ENCODE peak calls at places on chromosome 13, in seven cellular contexts. One of them, this sample, is unnamed.
A peak's percentile ranks its signal among the peaks of the same experiment; 100 is the strongest.

GRCh38 chr13:90084684-90085290 is 1262.7 kb upstream of the MIR17HG start:
- DNase-seq in H1: no peak
- DNase-seq in mesendoderm: no peak
- DNase-seq in H9: no peak
- DNase-seq in IMR-90: no peak
- DNase-seq in neuronal stem cell: no peak
- DNase-seq in trophoblast cell: no peak
- DNase-seq in this sample: peak; percentile 13

GRCh38 chr13:50801087-50801931 is 42.2 kb downstream of the DLEU7 start:
- DNase-seq in neuronal stem cell: peak; percentile 76
- DNase-seq in mesendoderm: peak; percentile 81
- DNase-seq in H1: peak; percentile 25
- DNase-seq in H9: peak; percentile 64
- DNase-seq in trophoblast cell: peak; percentile 72
- DNase-seq in IMR-90: peak; percentile 72
- DNase-seq in this sample: peak; percentile 76

GRCh38 chr13:20848203-20848602 is 54.3 kb downstream of the XPO4 start:
- DNase-seq in H1: no peak
- DNase-seq in mesendoderm: peak; percentile 22
- DNase-seq in H9: no peak
- DNase-seq in IMR-90: no peak
- DNase-seq in trophoblast cell: peak; percentile 29
- DNase-seq in neuronal stem cell: no peak
- DNase-seq in this sample: no peak

GRCh38 chr13:27691207-27691606 is 69.5 kb downstream of the POLR1D start:
- DNase-seq in trophoblast cell: no peak
- DNase-seq in H1: no peak
- DNase-seq in mesendoderm: peak; percentile 5
- DNase-seq in H9: no peak
- DNase-seq in neuronal stem cell: no peak
- DNase-seq in IMR-90: no peak
- DNase-seq in this sample: no peak

GRCh38 chr13:81773263-81773662 is 1432.3 kb upstream of the SPRY2 start:
- DNase-seq in neuronal stem cell: no peak
- DNase-seq in H1: no peak
- DNase-seq in trophoblast cell: no peak
- DNase-seq in mesendoderm: no peak
- DNase-seq in IMR-90: no peak
- DNase-seq in H9: no peak
- DNase-seq in this sample: no peak

GRCh38 chr13:27043013-27043412 is 128.6 kb downstream of the USP12 start:
- DNase-seq in IMR-90: peak; percentile 98
- DNase-seq in H1: peak; percentile 19
- DNase-seq in trophoblast cell: peak; percentile 70
- DNase-seq in mesendoderm: peak; percentile 76
- DNase-seq in neuronal stem cell: no peak
- DNase-seq in H9: no peak
- DNase-seq in this sample: peak; percentile 98

GRCh38 chr13:78603240-78603947 is at the start of gene POU4F1:
- DNase-seq in neuronal stem cell: peak; percentile 81
- DNase-seq in trophoblast cell: peak; percentile 45
- DNase-seq in mesendoderm: peak; percentile 88
- DNase-seq in H1: no peak
- DNase-seq in IMR-90: peak; percentile 11
- DNase-seq in H9: peak; percentile 93
- DNase-seq in this sample: no peak

GRCh38 chr13:57996717-57997116 is 365.2 kb downstream of the PCDH17 start:
- DNase-seq in H1: no peak
- DNase-seq in trophoblast cell: peak; percentile 94
- DNase-seq in neuronal stem cell: no peak
- DNase-seq in mesendoderm: no peak
- DNase-seq in H9: no peak
- DNase-seq in IMR-90: no peak
- DNase-seq in this sample: peak; percentile 57

GRCh38 chr13:46947425-46948191 is 50.8 kb upstream of the HTR2A start:
- DNase-seq in trophoblast cell: no peak
- DNase-seq in H9: peak; percentile 46
- DNase-seq in IMR-90: no peak
- DNase-seq in neuronal stem cell: no peak
- DNase-seq in H1: peak; percentile 17
- DNase-seq in mesendoderm: peak; percentile 51
- DNase-seq in this sample: no peak

GRCh38 chr13:43261018-43261417 is 237.6 kb downstream of the DNAJC15 start:
- DNase-seq in mesendoderm: no peak
- DNase-seq in H1: no peak
- DNase-seq in trophoblast cell: peak; percentile 75
- DNase-seq in H9: no peak
- DNase-seq in IMR-90: peak; percentile 90
- DNase-seq in neuronal stem cell: no peak
- DNase-seq in this sample: peak; percentile 30

GRCh38 chr13:111153977-111154332 is 38.8 kb downstream of the ARHGEF7 start:
- DNase-seq in IMR-90: no peak
- DNase-seq in trophoblast cell: peak; percentile 78
- DNase-seq in H1: no peak
- DNase-seq in neuronal stem cell: no peak
- DNase-seq in H9: no peak
- DNase-seq in mesendoderm: no peak
- DNase-seq in this sample: peak; percentile 65

GRCh38 chr13:91346848-91347211 is 657 bp upstream of the MIR17HG start:
- DNase-seq in IMR-90: no peak
- DNase-seq in H1: no peak
- DNase-seq in H9: peak; percentile 38
- DNase-seq in mesendoderm: peak; percentile 64
- DNase-seq in neuronal stem cell: peak; percentile 14
- DNase-seq in trophoblast cell: peak; percentile 17
- DNase-seq in this sample: peak; percentile 35

GRCh38 chr13:112249644-112250610 is 126.2 kb upstream of the SPACA7 start:
- DNase-seq in trophoblast cell: no peak
- DNase-seq in neuronal stem cell: no peak
- DNase-seq in mesendoderm: peak; percentile 13
- DNase-seq in IMR-90: no peak
- DNase-seq in H1: no peak
- DNase-seq in H9: peak; percentile 28
- DNase-seq in this sample: no peak

GRCh38 chr13:27493981-27494380 is 43.6 kb upstream of the MTIF3 start:
- DNase-seq in mesendoderm: no peak
- DNase-seq in trophoblast cell: no peak
- DNase-seq in H9: no peak
- DNase-seq in H1: no peak
- DNase-seq in IMR-90: no peak
- DNase-seq in neuronal stem cell: no peak
- DNase-seq in this sample: no peak

GRCh38 chr13:49995535-49996165 is 1.2 kb upstream of the TRIM13 start:
- DNase-seq in H1: no peak
- DNase-seq in neuronal stem cell: no peak
- DNase-seq in H9: no peak
- DNase-seq in trophoblast cell: peak; percentile 17
- DNase-seq in IMR-90: no peak
- DNase-seq in mesendoderm: peak; percentile 41
- DNase-seq in this sample: peak; percentile 29

GRCh38 chr13:76338003-76338402 is 548.2 kb downstream of the KCTD12 start:
- DNase-seq in mesendoderm: no peak
- DNase-seq in H1: no peak
- DNase-seq in H9: no peak
- DNase-seq in IMR-90: no peak
- DNase-seq in neuronal stem cell: no peak
- DNase-seq in trophoblast cell: no peak
- DNase-seq in this sample: no peak

GRCh38 chr13:76336889-76337844 is 549.0 kb downstream of the KCTD12 start:
- DNase-seq in mesendoderm: no peak
- DNase-seq in neuronal stem cell: no peak
- DNase-seq in H9: no peak
- DNase-seq in H1: no peak
- DNase-seq in trophoblast cell: no peak
- DNase-seq in IMR-90: no peak
- DNase-seq in this sample: peak; percentile 14

GRCh38 chr13:76339649-76340048 is 546.6 kb downstream of the KCTD12 start:
- DNase-seq in H1: no peak
- DNase-seq in trophoblast cell: no peak
- DNase-seq in IMR-90: no peak
- DNase-seq in mesendoderm: no peak
- DNase-seq in H9: no peak
- DNase-seq in neuronal stem cell: no peak
- DNase-seq in this sample: no peak

GRCh38 chr13:76331948-76332712 is 554.1 kb downstream of the KCTD12 start:
- DNase-seq in IMR-90: peak; percentile 56
- DNase-seq in H9: no peak
- DNase-seq in mesendoderm: no peak
- DNase-seq in H1: no peak
- DNase-seq in trophoblast cell: peak; percentile 22
- DNase-seq in neuronal stem cell: no peak
- DNase-seq in this sample: peak; percentile 44

GRCh38 chr13:76335463-76335862 is 550.7 kb downstream of the KCTD12 start:
- DNase-seq in IMR-90: no peak
- DNase-seq in H1: no peak
- DNase-seq in H9: no peak
- DNase-seq in trophoblast cell: no peak
- DNase-seq in neuronal stem cell: no peak
- DNase-seq in mesendoderm: no peak
- DNase-seq in this sample: no peak
- H3K18ac ChIP-seq in IMR-90: no peak overlapping the region
- H3K18ac ChIP-seq in H1: no peak overlapping the region
- H3K18ac ChIP-seq in H9: no peak overlapping the region
- H3K18ac ChIP-seq in trophoblast cell: no peak overlapping the region
- H3K18ac ChIP-seq in neuronal stem cell: no peak overlapping the region
- H3K18ac ChIP-seq in mesendoderm: no peak overlapping the region
- H3K18ac ChIP-seq in this sample: no peak overlapping the region

GRCh38 chr13:100514788-100515409 is 73.7 kb downstream of the GGACT start:
- DNase-seq in H9: peak; percentile 82
- DNase-seq in neuronal stem cell: peak; percentile 72
- DNase-seq in IMR-90: peak; percentile 75
- DNase-seq in trophoblast cell: peak; percentile 80
- DNase-seq in H1: no peak
- DNase-seq in mesendoderm: peak; percentile 76
- DNase-seq in this sample: peak; percentile 72
- H3K18ac ChIP-seq in H9: no peak overlapping the region
- H3K18ac ChIP-seq in neuronal stem cell: no peak overlapping the region
- H3K18ac ChIP-seq in IMR-90: no peak overlapping the region
- H3K18ac ChIP-seq in trophoblast cell: no peak overlapping the region
- H3K18ac ChIP-seq in H1: no peak overlapping the region
- H3K18ac ChIP-seq in mesendoderm: no peak overlapping the region
- H3K18ac ChIP-seq in this sample: no peak overlapping the region

GRCh38 chr13:93872376-93872775 is 607.1 kb downstream of the DCT start:
- DNase-seq in H1: no peak
- DNase-seq in neuronal stem cell: no peak
- DNase-seq in IMR-90: no peak
- DNase-seq in H9: no peak
- DNase-seq in mesendoderm: peak; percentile 11
- DNase-seq in trophoblast cell: no peak
- DNase-seq in this sample: peak; percentile 28

GRCh38 chr13:93878675-93879074 is 600.8 kb downstream of the DCT start:
- DNase-seq in H1: no peak
- DNase-seq in neuronal stem cell: no peak
- DNase-seq in H9: no peak
- DNase-seq in mesendoderm: no peak
- DNase-seq in trophoblast cell: no peak
- DNase-seq in IMR-90: no peak
- DNase-seq in this sample: no peak

GRCh38 chr13:93875527-93875926 is 604.0 kb downstream of the DCT start:
- DNase-seq in mesendoderm: no peak
- DNase-seq in H9: no peak
- DNase-seq in IMR-90: peak; percentile 82
- DNase-seq in trophoblast cell: no peak
- DNase-seq in H1: no peak
- DNase-seq in neuronal stem cell: no peak
- DNase-seq in this sample: no peak

GRCh38 chr13:93872948-93873347 is 606.5 kb downstream of the DCT start:
- DNase-seq in neuronal stem cell: no peak
- DNase-seq in H9: no peak
- DNase-seq in trophoblast cell: no peak
- DNase-seq in H1: no peak
- DNase-seq in mesendoderm: no peak
- DNase-seq in IMR-90: no peak
- DNase-seq in this sample: peak; percentile 40

DNA sequence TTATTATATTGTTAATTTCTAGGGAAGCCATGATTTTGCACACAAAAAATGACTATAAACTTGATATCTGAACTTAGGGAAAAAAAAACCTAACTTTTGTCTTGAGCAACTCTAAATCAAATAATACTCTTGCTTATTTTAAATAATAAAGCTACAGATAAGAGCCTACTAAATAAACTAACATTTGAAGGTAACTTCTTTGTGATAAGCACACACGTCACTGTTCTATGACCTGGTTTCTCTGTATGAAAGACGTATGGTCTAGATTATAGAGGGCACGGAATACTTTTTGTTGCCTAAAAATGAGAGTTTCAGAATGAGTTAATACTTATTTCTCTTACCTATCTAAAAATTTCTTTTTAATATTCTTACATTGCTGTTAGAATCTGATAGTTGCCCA is 603.2 kb downstream of the DCT start:
- DNase-seq in H1: no peak
- DNase-seq in mesendoderm: no peak
- DNase-seq in IMR-90: no peak
- DNase-seq in neuronal stem cell: no peak
- DNase-seq in trophoblast cell: no peak
- DNase-seq in H9: no peak
- DNase-seq in this sample: no peak
- H3K18ac ChIP-seq in H1: no peak overlapping the region
- H3K18ac ChIP-seq in mesendoderm: no peak overlapping the region
- H3K18ac ChIP-seq in IMR-90: no peak overlapping the region
- H3K18ac ChIP-seq in neuronal stem cell: no peak overlapping the region
- H3K18ac ChIP-seq in trophoblast cell: no peak overlapping the region
- H3K18ac ChIP-seq in H9: no peak overlapping the region
- H3K18ac ChIP-seq in this sample: no peak overlapping the region

GRCh38 chr13:102310691-102311432 is 91.0 kb downstream of the FGF14 start:
- DNase-seq in neuronal stem cell: no peak
- DNase-seq in trophoblast cell: no peak
- DNase-seq in H1: no peak
- DNase-seq in mesendoderm: peak; percentile 16
- DNase-seq in H9: no peak
- DNase-seq in IMR-90: no peak
- DNase-seq in this sample: no peak

GRCh38 chr13:102312841-102313240 is 89.0 kb downstream of the FGF14 start:
- DNase-seq in mesendoderm: no peak
- DNase-seq in H1: no peak
- DNase-seq in H9: no peak
- DNase-seq in trophoblast cell: no peak
- DNase-seq in neuronal stem cell: no peak
- DNase-seq in IMR-90: no peak
- DNase-seq in this sample: no peak

GRCh38 chr13:102311433-102311796 is 90.4 kb downstream of the FGF14 start:
- DNase-seq in H1: no peak
- DNase-seq in H9: no peak
- DNase-seq in neuronal stem cell: no peak
- DNase-seq in trophoblast cell: no peak
- DNase-seq in mesendoderm: no peak
- DNase-seq in IMR-90: no peak
- DNase-seq in this sample: no peak

GRCh38 chr13:102309110-102309509 is 92.7 kb downstream of the FGF14 start:
- DNase-seq in IMR-90: no peak
- DNase-seq in H9: no peak
- DNase-seq in trophoblast cell: no peak
- DNase-seq in H1: no peak
- DNase-seq in neuronal stem cell: no peak
- DNase-seq in mesendoderm: no peak
- DNase-seq in this sample: no peak

DNA sequence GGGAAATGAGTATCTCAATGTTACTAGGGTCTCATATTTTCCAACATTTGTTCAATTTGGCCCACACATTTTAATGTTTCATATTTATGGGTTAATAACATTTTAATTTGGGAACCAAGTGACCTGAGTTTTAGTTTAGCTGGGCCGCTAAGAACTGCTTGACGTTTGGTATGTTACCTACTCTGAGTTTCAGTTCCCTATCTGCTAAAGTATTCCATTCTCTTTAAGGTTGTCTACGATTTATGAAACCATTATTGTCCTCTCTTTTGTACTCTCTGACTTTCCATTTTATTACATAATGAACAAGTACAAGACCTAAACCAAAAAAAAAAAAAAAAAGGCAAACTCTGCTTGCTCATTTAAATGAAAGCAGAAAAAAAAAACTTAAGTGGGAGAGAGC is 89.9 kb downstream of the FGF14 start:
- DNase-seq in IMR-90: no peak
- DNase-seq in H9: no peak
- DNase-seq in mesendoderm: no peak
- DNase-seq in H1: no peak
- DNase-seq in neuronal stem cell: no peak
- DNase-seq in trophoblast cell: no peak
- DNase-seq in this sample: no peak
- H3K18ac ChIP-seq in IMR-90: no peak overlapping the region
- H3K18ac ChIP-seq in H9: no peak overlapping the region
- H3K18ac ChIP-seq in mesendoderm: no peak overlapping the region
- H3K18ac ChIP-seq in H1: no peak overlapping the region
- H3K18ac ChIP-seq in neuronal stem cell: no peak overlapping the region
- H3K18ac ChIP-seq in trophoblast cell: no peak overlapping the region
- H3K18ac ChIP-seq in this sample: no peak overlapping the region